ENCODE peak calls at places on chromosomes 13 and 19, in five cellular contexts. X, V, L, O and S are unnamed samples.

GRCh38 chr13:62432295-62432694 is 1016.6 kb upstream of the PCDH20 start:
- DNase-seq in O (no peak), L (no peak), V (no peak), X (peak; percentile 36), S (no peak)

GRCh38 chr19:39582442-39582841 is 19.9 kb upstream of the LGALS13 start:
- DNase-seq in L (no peak), X (no peak), V (no peak), O (no peak), S (no peak)

GRCh38 chr13:111380431-111380830 is 60.0 kb downstream of the TEX29 start:
- DNase-seq in X (no peak), O (no peak), V (no peak), L (no peak), S (no peak)

GRCh38 chr19:42313840-42314755 is 989 bp downstream of the TMEM145 start:
- DNase-seq in L (no peak), X (no peak), O (no peak), V (no peak), S (no peak)

GRCh38 chr13:103299079-103299478 is 232.9 kb upstream of the SLC10A2 start:
- DNase-seq in V (no peak), L (no peak), X (peak; percentile 6), O (no peak), S (peak; percentile 51)

GRCh38 chr19:20999731-21000352 is 20.6 kb upstream of the ZNF430 start:
- DNase-seq in V (peak; percentile 89), O (peak; percentile 83), L (peak; percentile 64), X (peak; percentile 7), S (no peak)

GRCh38 chr13:111614613-111615012 is 294.2 kb downstream of the TEX29 start:
- DNase-seq in L (no peak), X (no peak), O (peak; percentile 39), V (no peak), S (no peak)

GRCh38 chr19:9857920-9858746 is 23.0 kb downstream of the PIN1 start:
- DNase-seq in X (no peak), V (no peak), L (no peak), O (no peak), S (no peak)

GRCh38 chr13:71867101-71867814 is at the start of gene DACH1:
- DNase-seq in V (no peak), L (peak; percentile 17), X (peak; percentile 24), O (peak; percentile 55), S (peak; percentile 18)

GRCh38 chr19:6412111-6412999 is 12.3 kb downstream of the KHSRP start:
- DNase-seq in O (peak; percentile 56), X (peak; percentile 57), V (peak; percentile 60), L (no peak), S (peak; percentile 75)

GRCh38 chr19:33436360-33437345 is 63.1 kb downstream of the CEBPG start:
- DNase-seq in L (no peak), V (peak; percentile 20), O (no peak), X (no peak), S (peak; percentile 28)

GRCh38 chr19:2478324-2478755 is 2.4 kb downstream of the GADD45B start:
- DNase-seq in V (peak; percentile 56), X (peak; percentile 53), O (peak; percentile 89), L (peak; percentile 62), S (no peak)
- TF ChIP-seq CTCF in V (no peak), X (no peak), O (peak; percentile 44), L (peak; percentile 25), S (no peak)

DNA sequence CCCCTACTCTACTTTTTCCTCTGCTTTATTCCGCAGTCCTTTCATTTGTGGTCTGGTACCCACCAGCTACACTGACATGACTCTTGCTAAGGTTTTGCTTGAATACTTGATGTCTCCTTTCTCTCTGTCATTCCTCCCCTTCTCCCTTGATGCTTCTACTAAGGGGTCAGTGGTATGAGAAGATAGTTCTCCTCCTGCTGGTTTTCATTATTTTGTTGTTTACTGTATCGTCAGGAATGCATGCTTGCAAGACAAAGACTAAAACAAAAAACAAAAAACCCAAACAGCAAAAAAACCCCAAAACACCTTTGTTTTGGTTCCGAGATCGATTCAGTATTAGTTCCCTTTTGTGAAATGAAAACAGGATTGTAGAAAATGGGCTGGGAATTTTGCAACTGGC is 59.5 kb downstream of the PCCA start:
- DNase-seq in O (no peak), L (no peak), V (no peak), X (no peak), S (no peak)
- H3K4me3 ChIP-seq in O (no peak overlapping the region), L (no peak overlapping the region), V (no peak overlapping the region), X (no peak overlapping the region), S (no peak overlapping the region)

GRCh38 chr19:4390862-4391693 is 9.3 kb downstream of the SH3GL1 start:
- DNase-seq in V (no peak), L (no peak), O (peak; percentile 29), X (no peak), S (peak; percentile 82)
- H3K4me1 ChIP-seq in V (peaks cover 32% of the 10 kb centered on the region), L (peaks cover 81% of the 10 kb centered on the region), O (peaks cover 59% of the 10 kb centered on the region), X (peaks cover 16% of the 10 kb centered on the region), S (peaks cover 41% of the 10 kb centered on the region)

GRCh38 chr13:106527806-106528205 is 7.7 kb downstream of the EFNB2 start:
- DNase-seq in X (no peak), O (no peak), L (no peak), V (no peak), S (no peak)
- TF ChIP-seq CTCF in X (no peak), O (no peak), L (no peak), V (no peak), S (no peak)

GRCh38 chr19:11418166-11418517 is 972 bp downstream of the RGL3 start:
- DNase-seq in O (no peak), X (no peak), L (no peak), V (no peak), S (no peak)
- H3K4me3 ChIP-seq in O (peak overlapping the region; percentile 55), X (peak overlapping the region; percentile 72), L (no peak overlapping the region), V (peak overlapping the region; percentile 13), S (peak overlapping the region; percentile 58)

GRCh38 chr13:97321616-97322321 is 99.6 kb downstream of the MBNL2 start:
- DNase-seq in X (no peak), V (no peak), L (no peak), O (no peak), S (no peak)
- H3K4me1 ChIP-seq in X (no peaks in the 10 kb centered on the region), V (peaks cover 14% of the 10 kb centered on the region), L (peaks cover 30% of the 10 kb centered on the region), O (peaks cover 40% of the 10 kb centered on the region), S (no peaks in the 10 kb centered on the region)

GRCh38 chr13:73275163-73275562 is 216.4 kb downstream of the KLF5 start:
- DNase-seq in L (no peak), V (no peak), X (no peak), O (no peak), S (no peak)
- TF ChIP-seq CTCF in L (no peak), V (no peak), X (no peak), O (no peak), S (no peak)

GRCh38 chr19:18607222-18608101 is 863 bp upstream of the CRLF1 start:
- DNase-seq in X (no peak), O (no peak), V (no peak), L (no peak), S (no peak)
- H3K4me3 ChIP-seq in X (no peak overlapping the region), O (no peak overlapping the region), V (no peak overlapping the region), L (no peak overlapping the region), S (peak overlapping the region; percentile 23)

GRCh38 chr13:48400820-48401219 is 12.1 kb downstream of the LPAR6 start:
- DNase-seq in O (no peak), X (peak; percentile 59), L (no peak), V (no peak), S (peak; percentile 1)
- H3K4me1 ChIP-seq in O (peaks cover 11% of the 10 kb centered on the region), X (peaks cover 36% of the 10 kb centered on the region), L (peaks cover 33% of the 10 kb centered on the region), V (no peaks in the 10 kb centered on the region), S (peaks cover 10% of the 10 kb centered on the region)

GRCh38 chr19:3656747-3657394 is 30.3 kb upstream of the CACTIN start:
- DNase-seq in O (no peak), X (peak; percentile 59), V (no peak), L (no peak), S (no peak)
- TF ChIP-seq CTCF in O (no peak), X (peak; percentile 24), V (no peak), L (no peak), S (no peak)